ENCODE peak calls at places on chromosomes 4 and X, in four cellular contexts. Y is HL-60, B is GM12878, Q is K562. C is an unnamed sample.

GRCh38 chr4:182113774-182114173 is 129.4 kb upstream of the TENM3 start:
- DNase-seq in Y (no peak), B (no peak), Q (no peak), C (no peak)

GRCh38 chr4:147639388-147639787 is 22.2 kb downstream of the TMEM184C start:
- DNase-seq in Y (no peak), B (no peak), Q (no peak), C (no peak)

GRCh38 chr4:37667197-37668100 is 18.7 kb downstream of the RELL1 start:
- DNase-seq in Y (no peak), B (no peak), Q (no peak), C (no peak)

GRCh38 chr4:48133668-48134444 is at the start of gene TXK:
- DNase-seq in Y (no peak), B (no peak), Q (no peak), C (no peak)

GRCh38 chr4:92012899-92013867 is 290.6 kb upstream of the GRID2 start:
- DNase-seq in Y (no peak), B (no peak), Q (no peak), C (no peak)

GRCh38 chrX:42119076-42119475 is 195.7 kb upstream of the CASK start:
- DNase-seq in Y (no peak), B (no peak), Q (no peak), C (no peak)

GRCh38 chrX:16807548-16807947 is 21.3 kb downstream of the TXLNG start:
- DNase-seq in Y (no peak), B (no peak), Q (no peak), C (no peak)

GRCh38 chrX:46573331-46573895 is at the start of gene CHST7:
- DNase-seq in Y (no peak), B (no peak), Q (no peak), C (no peak)

GRCh38 chr4:150297861-150298474 is 219.7 kb downstream of the DCLK2 start:
- DNase-seq in Y (peak), B (peak), Q (peak), C (no peak)

GRCh38 chr4:2469192-2469984 is 482 bp downstream of the RNF4 start:
- DNase-seq in Y (no peak), B (no peak), Q (peak), C (peak)

GRCh38 chrX:15128838-15129237 is 141.0 kb downstream of the ASB9 start:
- DNase-seq in Y (no peak), B (no peak), Q (no peak), C (no peak)

GRCh38 chr4:39825741-39826231 is 127.8 kb downstream of the UBE2K start:
- DNase-seq in Y (no peak), B (no peak), Q (no peak), C (no peak)

GRCh38 chr4:16883816-16884215 is 14.6 kb downstream of the LDB2 start:
- DNase-seq in Y (no peak), B (no peak), Q (no peak), C (no peak)

GRCh38 chr4:186881521-186882220 is 158.0 kb upstream of the FAT1 start:
- DNase-seq in Y (no peak), B (no peak), Q (no peak), C (no peak)

GRCh38 chrX:38126179-38126578 is 94.5 kb downstream of the SRPX start:
- DNase-seq in Y (no peak), B (no peak), Q (no peak), C (no peak)

GRCh38 chr4:139816856-139817255 is 151.2 kb downstream of the MGST2 start:
- DNase-seq in Y (no peak), B (no peak), Q (no peak), C (no peak)

GRCh38 chrX:42096262-42096939 is 173.0 kb upstream of the CASK start:
- DNase-seq in Y (no peak), B (no peak), Q (no peak), C (no peak)

GRCh38 chr4:82865592-82865991 is 25.4 kb downstream of the SEC31A start:
- DNase-seq in Y (peak), B (no peak), Q (no peak), C (no peak)

GRCh38 chr4:1830642-1831228 is 25.2 kb downstream of the LETM1 start:
- DNase-seq in Y (no peak), B (no peak), Q (no peak), C (no peak)

GRCh38 chr4:31192372-31192771 is 472.2 kb downstream of the PCDH7 start:
- DNase-seq in Y (no peak), B (no peak), Q (no peak), C (no peak)

GRCh38 chrX:48719958-48720357 is 23.4 kb downstream of the SUV39H1 start:
- DNase-seq in Y (no peak), B (no peak), Q (no peak), C (no peak)

GRCh38 chrX:106932960-106933537 is 12.8 kb downstream of the CLDN2 start:
- DNase-seq in Y (no peak), B (no peak), Q (no peak), C (no peak)

GRCh38 chrX:140572724-140573123 is 67.9 kb upstream of the SOX3 start:
- DNase-seq in Y (no peak), B (peak), Q (peak), C (no peak)

GRCh38 chrX:50615570-50616158 is 145.0 kb upstream of the DGKK start:
- DNase-seq in Y (no peak), B (no peak), Q (no peak), C (no peak)

GRCh38 chr4:119314356-119314755 is 7.6 kb downstream of the FABP2 start:
- DNase-seq in Y (no peak), B (no peak), Q (no peak), C (no peak)

GRCh38 chrX:110847334-110847733 is 51.7 kb upstream of the CHRDL1 start:
- DNase-seq in Y (no peak), B (peak), Q (peak), C (no peak)

GRCh38 chr4:123452585-123452984 is 56.0 kb downstream of the SPRY1 start:
- DNase-seq in Y (no peak), B (no peak), Q (no peak), C (no peak)

GRCh38 chrX:115940888-115941332 is 229.6 kb upstream of the AGTR2 start:
- DNase-seq in Y (no peak), B (peak), Q (no peak), C (no peak)

GRCh38 chr4:6694177-6694901 is 661 bp downstream of the S100P start:
- DNase-seq in Y (no peak), B (no peak), Q (no peak), C (no peak)

GRCh38 chrX:5399403-5399802 is 829.3 kb downstream of the NLGN4X start:
- DNase-seq in Y (no peak), B (no peak), Q (no peak), C (no peak)

GRCh38 chr4:158020175-158020574 is 152.7 kb downstream of the GASK1B start:
- DNase-seq in Y (no peak), B (no peak), Q (no peak), C (no peak)
- TF ChIP-seq POLR2AphosphoS5 in Y (no peak), B (no peak), Q (no peak), C (no peak)

GRCh38 chr4:184746532-184746870 is 12.6 kb upstream of the CENPU start:
- DNase-seq in Y (no peak), B (no peak), Q (no peak), C (no peak)
- TF ChIP-seq SPI1 in Y (no peak), B (no peak), Q (no peak), C (no peak)

GRCh38 chrX:129613596-129613995 is 41.2 kb downstream of the APLN start:
- DNase-seq in Y (no peak), B (no peak), Q (no peak), C (no peak)

GRCh38 chrX:129622757-129623301 is 31.9 kb downstream of the APLN start:
- DNase-seq in Y (no peak), B (no peak), Q (no peak), C (no peak)

GRCh38 chrX:129617420-129617819 is 37.3 kb downstream of the APLN start:
- DNase-seq in Y (no peak), B (no peak), Q (no peak), C (no peak)

DNA sequence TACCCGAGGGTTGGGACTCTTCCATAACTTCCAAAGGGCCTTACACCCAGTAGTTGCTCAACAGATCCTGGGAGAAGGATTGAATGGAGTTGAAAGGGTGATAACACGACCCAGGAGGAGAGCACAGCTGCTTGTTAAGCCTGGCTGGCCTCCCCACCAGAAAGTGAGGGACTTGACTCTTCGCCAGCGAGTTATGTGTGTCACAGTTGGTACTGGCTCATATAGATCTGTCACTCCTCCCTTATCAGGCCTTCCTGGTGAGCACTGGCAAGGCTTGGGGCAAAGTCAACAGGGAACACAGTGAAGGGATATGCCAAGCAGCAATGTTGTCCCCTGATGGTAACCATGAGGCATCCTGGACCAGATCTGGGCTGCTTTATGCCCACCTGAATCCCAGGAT is 35.8 kb downstream of the APLN start:
- DNase-seq in Y (no peak), B (no peak), Q (no peak), C (no peak)
- TF ChIP-seq POLR2AphosphoS5 in Y (no peak), B (no peak), Q (no peak), C (no peak)

GRCh38 chrX:54891573-54891972 is 29.1 kb upstream of the TRO start:
- DNase-seq in Y (peak), B (no peak), Q (peak), C (no peak)
- TF ChIP-seq SPI1 in Y (no peak), B (no peak), Q (no peak), C (no peak)

DNA sequence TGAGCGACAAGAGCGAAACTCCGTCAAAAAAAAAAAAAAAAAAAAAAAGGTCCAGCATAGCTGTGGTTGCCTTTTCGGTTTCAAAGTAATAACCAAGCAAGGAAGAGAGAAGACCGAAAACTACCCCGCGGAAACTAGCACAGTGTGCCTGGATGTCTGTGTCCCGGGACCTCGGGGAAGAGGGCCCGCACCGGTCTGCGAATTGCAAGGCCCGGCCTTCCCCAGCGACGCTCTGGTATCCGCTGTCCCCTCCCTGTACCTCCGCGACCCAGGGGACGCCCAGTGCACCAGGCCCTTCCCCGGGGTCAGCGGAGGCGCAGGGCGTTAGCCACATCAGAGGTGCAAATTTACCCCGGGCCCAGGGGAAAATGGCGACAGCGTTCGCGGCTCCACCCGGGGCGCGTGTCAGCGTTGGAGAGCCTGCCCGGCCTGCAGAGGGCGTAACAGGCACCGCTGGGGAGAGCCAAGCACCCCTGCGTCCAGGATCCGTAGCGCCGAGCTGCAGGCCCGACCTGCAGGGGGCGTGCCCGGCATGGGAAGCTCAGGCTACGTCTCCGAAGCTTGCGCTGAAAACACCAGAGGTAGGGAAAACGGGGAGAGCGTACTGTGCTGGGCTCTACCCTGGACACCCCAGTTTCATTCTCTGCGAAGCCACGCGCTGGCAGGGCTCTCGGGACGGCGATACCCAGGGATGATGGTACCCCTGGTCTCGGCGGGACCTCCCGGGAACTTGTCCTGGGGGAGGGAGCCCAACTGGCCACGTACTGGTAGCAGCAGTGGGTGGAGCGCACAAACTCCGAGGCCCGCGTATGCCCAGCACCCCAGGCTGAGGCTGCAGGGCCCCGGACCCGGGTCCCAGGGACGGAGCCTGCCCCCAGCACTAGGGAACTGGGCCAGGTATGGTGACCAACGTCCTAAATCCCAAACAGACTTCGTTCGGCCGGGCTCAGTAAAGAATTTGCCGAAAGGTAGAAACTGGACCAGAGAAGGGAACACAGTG is 16.2 kb downstream of the NKX6-1 start:
- DNase-seq in Y (no peak), B (no peak), Q (no peak), C (no peak)
- TF ChIP-seq POLR2AphosphoS5 in Y (no peak), B (no peak), Q (no peak), C (no peak)

C was measured in GM12891.